ENCODE peak calls at places on chromosomes 4 and X, in eight cellular contexts. G is AG09319, N is T-cell, F is SW 1271, W is GM03348, J is NCI-H1105, B is myocyte, V is lung. E is an unnamed sample.

GRCh38 chr4:41977709-41978108 is 3.8 kb upstream of the DCAF4L1 start:
- DNase-seq in G (no peak), N (no peak), F (no peak), W (no peak), J (no peak), B (peak; percentile 25), V (no peak), E (peak; percentile 34)

GRCh38 chr4:86011117-86011516 is 348.7 kb downstream of the MAPK10 start:
- DNase-seq in G (peak; percentile 50), N (no peak), F (no peak), W (peak; percentile 77), J (no peak), B (peak; percentile 50), V (no peak), E (peak; percentile 86)

GRCh38 chr4:48620861-48621260 is 130.8 kb downstream of the ZAR1 start:
- DNase-seq in G (no peak), N (no peak), F (no peak), W (no peak), J (no peak), B (no peak), V (no peak), E (no peak)

GRCh38 chrX:129777218-129777768 is 2.5 kb upstream of the SASH3 start:
- DNase-seq in G (no peak), N (peak; percentile 65), F (no peak), W (no peak), J (no peak), B (no peak), V (peak; percentile 44), E (no peak)

GRCh38 chr4:150582881-150583286 is 933 bp downstream of the MAB21L2 start:
- DNase-seq in G (no peak), N (no peak), F (no peak), W (no peak), J (no peak), B (no peak), V (no peak), E (peak; percentile 62)

GRCh38 chrX:129961180-129962083 is 21.0 kb upstream of the BCORL1 start:
- DNase-seq in G (no peak), N (peak; percentile 40), F (no peak), W (no peak), J (peak; percentile 41), B (no peak), V (peak; percentile 63), E (peak; percentile 87)

GRCh38 chr4:153564630-153565525 is 98.7 kb downstream of the TMEM131L start:
- DNase-seq in G (no peak), N (no peak), F (no peak), W (peak; percentile 22), J (no peak), B (peak; percentile 66), V (no peak), E (peak; percentile 82)

GRCh38 chrX:39212456-39212855 is 411.2 kb downstream of the MID1IP1 start:
- DNase-seq in G (no peak), N (no peak), F (no peak), W (no peak), J (no peak), B (no peak), V (no peak), E (peak; percentile 45)

GRCh38 chr4:159534655-159535054 is 431.8 kb downstream of the RAPGEF2 start:
- DNase-seq in G (no peak), N (no peak), F (no peak), W (no peak), J (no peak), B (no peak), V (no peak), E (no peak)

GRCh38 chr4:123832173-123833026 is 435.8 kb downstream of the SPRY1 start:
- DNase-seq in G (peak; percentile 95), N (no peak), F (peak; percentile 94), W (peak; percentile 80), J (no peak), B (peak; percentile 100), V (peak; percentile 36), E (peak; percentile 97)

GRCh38 chrX:138856881-138857280 is 145.4 kb upstream of the FGF13 start:
- DNase-seq in G (no peak), N (no peak), F (no peak), W (peak; percentile 6), J (no peak), B (no peak), V (no peak), E (peak; percentile 70)

GRCh38 chr4:112905728-112906127 is 143.7 kb upstream of the ANK2 start:
- DNase-seq in G (no peak), N (no peak), F (no peak), W (no peak), J (no peak), B (no peak), V (no peak), E (no peak)

GRCh38 chrX:118614150-118614549 is 113.3 kb upstream of the IL13RA1 start:
- DNase-seq in G (no peak), N (no peak), F (no peak), W (no peak), J (no peak), B (no peak), V (no peak), E (no peak)

GRCh38 chr4:42560465-42560864 is 96.4 kb downstream of the ATP8A1 start:
- DNase-seq in G (no peak), N (no peak), F (no peak), W (no peak), J (no peak), B (no peak), V (no peak), E (no peak)

E was measured in M059J.